ENCODE peak calls at places on chromosomes 13 and 19, in seven cellular contexts. H is fibroblast of gingiva; I is tibial artery; T is activated naive CD4-positive, alpha-beta T cell treated with anti-CD3 and anti-CD28 coated beads, Interleukin-2, amount 50 U/mL, for 16 hours; P is brain microvascular endothelial cell; Y is fibroblast of the conjunctiva; V is endothelial cell. F is an unnamed sample.

GRCh38 chr13:44237276-44237767 is 136.3 kb upstream of the SERP2 start:
- DNase-seq in H (peak), I (peak), T (no peak), P (peak), Y (no peak), V (peak), F (peak)

GRCh38 chr13:40922437-40923040 is 96.6 kb downstream of the ELF1 start:
- DNase-seq in H (no peak), I (no peak), T (no peak), P (no peak), Y (no peak), V (no peak), F (no peak)

GRCh38 chr19:39409207-39409885 is 2.7 kb downstream of the ZFP36 start:
- DNase-seq in H (peak), I (peak), T (peak), P (no peak), Y (no peak), V (peak), F (peak)

GRCh38 chr19:19546751-19547162 is 8.7 kb downstream of the CILP2 start:
- DNase-seq in H (no peak), I (no peak), T (no peak), P (no peak), Y (no peak), V (no peak), F (no peak)

GRCh38 chr19:37951816-37952210 is 44.8 kb downstream of the SIPA1L3 start:
- DNase-seq in H (no peak), I (no peak), T (no peak), P (no peak), Y (no peak), V (no peak), F (no peak)

GRCh38 chr13:94209110-94209509 is 270.4 kb downstream of the DCT start:
- DNase-seq in H (no peak), I (no peak), T (no peak), P (no peak), Y (no peak), V (no peak), F (no peak)

GRCh38 chr13:23810842-23811241 is 78.4 kb downstream of the MIPEP start:
- DNase-seq in H (no peak), I (no peak), T (no peak), P (no peak), Y (no peak), V (no peak), F (no peak)

GRCh38 chr19:8922591-8922990 is 87.6 kb downstream of the MUC16 start:
- DNase-seq in H (no peak), I (no peak), T (no peak), P (no peak), Y (no peak), V (no peak), F (no peak)

GRCh38 chr19:39212377-39212742 is 8.3 kb upstream of the SYCN start:
- DNase-seq in H (no peak), I (no peak), T (peak), P (peak), Y (no peak), V (peak), F (no peak)

GRCh38 chr19:42066075-42066754 is 3.8 kb downstream of the GRIK5 start:
- DNase-seq in H (no peak), I (no peak), T (no peak), P (peak), Y (no peak), V (no peak), F (no peak)

GRCh38 chr19:33273065-33273736 is 29.1 kb downstream of the CEBPA start:
- DNase-seq in H (no peak), I (no peak), T (no peak), P (no peak), Y (no peak), V (no peak), F (no peak)

GRCh38 chr19:55591555-55591954 is 7.8 kb downstream of the FIZ1 start:
- DNase-seq in H (no peak), I (no peak), T (no peak), P (no peak), Y (no peak), V (no peak), F (no peak)

GRCh38 chr13:47218611-47219010 is 321.8 kb upstream of the HTR2A start:
- DNase-seq in H (peak), I (no peak), T (no peak), P (no peak), Y (no peak), V (no peak), F (no peak)

GRCh38 chr13:23658929-23659541 is 88.8 kb downstream of the TNFRSF19 start:
- DNase-seq in H (no peak), I (no peak), T (no peak), P (no peak), Y (no peak), V (no peak), F (peak)

GRCh38 chr19:17868669-17869068 is 3.1 kb upstream of the SLC5A5 start:
- DNase-seq in H (no peak), I (no peak), T (no peak), P (no peak), Y (no peak), V (no peak), F (no peak)

GRCh38 chr19:35557539-35558399 is 5.7 kb downstream of the ATP4A start:
- DNase-seq in H (peak), I (no peak), T (peak), P (peak), Y (peak), V (peak), F (peak)

GRCh38 chr13:90719452-90719851 is 628.0 kb upstream of the MIR17HG start:
- DNase-seq in H (no peak), I (no peak), T (no peak), P (no peak), Y (no peak), V (no peak), F (no peak)

GRCh38 chr19:17706750-17707181 is 12.5 kb upstream of the MAP1S start:
- DNase-seq in H (no peak), I (no peak), T (no peak), P (peak), Y (no peak), V (no peak), F (no peak)

GRCh38 chr13:49836516-49836915 is 44.0 kb upstream of the KPNA3 start:
- DNase-seq in H (no peak), I (no peak), T (no peak), P (no peak), Y (no peak), V (no peak), F (no peak)

GRCh38 chr19:10966809-10967208 is 6.0 kb downstream of the SMARCA4 start:
- DNase-seq in H (no peak), I (no peak), T (no peak), P (no peak), Y (no peak), V (no peak), F (no peak)

GRCh38 chr13:112754281-112755025 is 64.6 kb downstream of the ATP11A start:
- DNase-seq in H (no peak), I (no peak), T (no peak), P (no peak), Y (no peak), V (no peak), F (peak)

GRCh38 chr19:45882652-45883585 is 3.0 kb downstream of the IRF2BP1 start:
- DNase-seq in H (peak), I (peak), T (peak), P (peak), Y (peak), V (peak), F (peak)

GRCh38 chr19:8307400-8307964 is 676 bp downstream of the CD320 start:
- DNase-seq in H (no peak), I (no peak), T (peak), P (no peak), Y (no peak), V (peak), F (peak)

GRCh38 chr13:77860621-77861020 is 58.0 kb downstream of the EDNRB start:
- DNase-seq in H (peak), I (no peak), T (no peak), P (no peak), Y (peak), V (no peak), F (no peak)

GRCh38 chr13:113616991-113617749 is 32.6 kb downstream of the TFDP1 start:
- DNase-seq in H (no peak), I (no peak), T (no peak), P (peak), Y (no peak), V (peak), F (no peak)

GRCh38 chr13:44436589-44437337 is 63.1 kb downstream of the SERP2 start:
- DNase-seq in H (peak), I (peak), T (peak), P (peak), Y (peak), V (peak), F (peak)

GRCh38 chr13:59447846-59448620 is 715.7 kb downstream of the DIAPH3 start:
- DNase-seq in H (no peak), I (no peak), T (no peak), P (peak), Y (no peak), V (no peak), F (no peak)

GRCh38 chr13:25109341-25109740 is 13.4 kb downstream of the PABPC3 start:
- DNase-seq in H (no peak), I (no peak), T (no peak), P (no peak), Y (no peak), V (no peak), F (no peak)

GRCh38 chr19:29672933-29673336 is 7.7 kb downstream of the PLEKHF1 start:
- DNase-seq in H (no peak), I (no peak), T (peak), P (no peak), Y (no peak), V (no peak), F (no peak)

GRCh38 chr19:1554968-1555801 is 12.9 kb downstream of the MEX3D start:
- DNase-seq in H (no peak), I (no peak), T (no peak), P (no peak), Y (no peak), V (no peak), F (no peak)

GRCh38 chr19:50515168-50515561 is 1.5 kb upstream of the ASPDH start:
- DNase-seq in H (no peak), I (no peak), T (no peak), P (no peak), Y (no peak), V (no peak), F (no peak)

GRCh38 chr19:13155472-13156284 is 5.5 kb downstream of the IER2 start:
- DNase-seq in H (peak), I (peak), T (peak), P (peak), Y (no peak), V (peak), F (peak)

GRCh38 chr13:52847322-52847681 is 1.1 kb downstream of the PCDH8 start:
- DNase-seq in H (no peak), I (no peak), T (no peak), P (no peak), Y (no peak), V (peak), F (no peak)

GRCh38 chr19:21680026-21680425 is 87.4 kb downstream of the ZNF100 start:
- DNase-seq in H (no peak), I (no peak), T (no peak), P (no peak), Y (no peak), V (no peak), F (no peak)

GRCh38 chr19:22617614-22618325 is 16.4 kb upstream of the ZNF492 start:
- DNase-seq in H (no peak), I (peak), T (no peak), P (no peak), Y (no peak), V (no peak), F (peak)

GRCh38 chr13:56586966-56587365 is 553.8 kb upstream of the PRR20A start:
- DNase-seq in H (no peak), I (no peak), T (no peak), P (no peak), Y (no peak), V (no peak), F (no peak)

F was measured in psoas muscle.